ENCODE peak calls at places on chromosome 20, in seven cellular contexts. F, T, Z, R, H, V and W are unnamed samples.
A peak's percentile ranks its signal among the peaks of the same experiment; 100 is the strongest.

GRCh38 chr20:57066126-57066900 is 200.1 kb downstream of the BMP7 start:
- DNase-seq in F (no peak), T (no peak), Z (no peak), R (no peak), H (no peak), V (no peak), W (no peak)

GRCh38 chr20:2301164-2301622 is 5.4 kb downstream of the TGM3 start:
- DNase-seq in F (no peak), T (peak; percentile 0), Z (no peak), R (no peak), H (peak; percentile 25), V (no peak), W (no peak)

GRCh38 chr20:41391587-41392001 is 25.0 kb upstream of the EMILIN3 start:
- DNase-seq in F (no peak), T (no peak), Z (no peak), R (no peak), H (no peak), V (no peak), W (no peak)

GRCh38 chr20:61117725-61118124 is 134.3 kb upstream of the CDH4 start:
- DNase-seq in F (no peak), T (no peak), Z (peak; percentile 43), R (peak; percentile 64), H (no peak), V (no peak), W (no peak)

GRCh38 chr20:24581443-24582170 is 112.2 kb downstream of the SYNDIG1 start:
- DNase-seq in F (no peak), T (no peak), Z (no peak), R (no peak), H (no peak), V (no peak), W (no peak)

GRCh38 chr20:46139908-46140482 is 21.9 kb downstream of the CD40 start:
- DNase-seq in F (no peak), T (no peak), Z (no peak), R (no peak), H (no peak), V (no peak), W (no peak)

GRCh38 chr20:39670987-39671386 is 708.8 kb downstream of the DHX35 start:
- DNase-seq in F (no peak), T (no peak), Z (no peak), R (no peak), H (no peak), V (no peak), W (no peak)

GRCh38 chr20:38805958-38806854 is 709 bp downstream of the PPP1R16B start:
- DNase-seq in F (peak; percentile 27), T (no peak), Z (peak; percentile 51), R (no peak), H (no peak), V (peak; percentile 30), W (peak; percentile 67)

GRCh38 chr20:62942456-62942855 is 4.5 kb downstream of the GID8 start:
- DNase-seq in F (no peak), T (no peak), Z (no peak), R (no peak), H (no peak), V (no peak), W (no peak)

GRCh38 chr20:32622585-32623468 is 37.7 kb upstream of the NOL4L start:
- DNase-seq in F (no peak), T (no peak), Z (no peak), R (no peak), H (no peak), V (no peak), W (no peak)

GRCh38 chr20:23361108-23361650 is 803 bp upstream of the GZF1 start:
- DNase-seq in F (no peak), T (peak; percentile 36), Z (no peak), R (no peak), H (peak; percentile 42), V (no peak), W (no peak)

GRCh38 chr20:33684533-33685327 is 1.5 kb downstream of the E2F1 start:
- DNase-seq in F (no peak), T (no peak), Z (peak; percentile 43), R (no peak), H (no peak), V (no peak), W (no peak)

GRCh38 chr20:61355096-61355495 is 103.0 kb downstream of the CDH4 start:
- DNase-seq in F (no peak), T (no peak), Z (no peak), R (no peak), H (no peak), V (no peak), W (no peak)

GRCh38 chr20:41138527-41139226 is 1.3 kb downstream of the PLCG1 start:
- DNase-seq in F (peak; percentile 56), T (no peak), Z (no peak), R (peak; percentile 37), H (peak; percentile 22), V (peak; percentile 35), W (peak; percentile 80)

GRCh38 chr20:56443654-56444540 is 24.5 kb upstream of the RTF2 start:
- DNase-seq in F (no peak), T (no peak), Z (no peak), R (peak; percentile 26), H (peak; percentile 77), V (no peak), W (no peak)

GRCh38 chr20:45470262-45470931 is 844 bp downstream of the WFDC2 start:
- DNase-seq in F (no peak), T (peak; percentile 12), Z (peak; percentile 81), R (peak; percentile 36), H (peak; percentile 8), V (no peak), W (no peak)

GRCh38 chr20:51227744-51228143 is 204.8 kb upstream of the KCNG1 start:
- DNase-seq in F (no peak), T (no peak), Z (no peak), R (no peak), H (no peak), V (no peak), W (no peak)

GRCh38 chr20:1806456-1806855 is 88.8 kb upstream of the SIRPA start:
- DNase-seq in F (no peak), T (no peak), Z (no peak), R (no peak), H (no peak), V (no peak), W (no peak)

GRCh38 chr20:1844723-1845523 is 50.3 kb upstream of the SIRPA start:
- DNase-seq in F (no peak), T (peak; percentile 39), Z (no peak), R (peak; percentile 51), H (peak; percentile 89), V (no peak), W (no peak)

GRCh38 chr20:23269954-23270353 is 80.6 kb upstream of the NXT1 start:
- DNase-seq in F (no peak), T (no peak), Z (no peak), R (no peak), H (peak; percentile 46), V (no peak), W (no peak)

GRCh38 chr20:7371518-7372158 is 568.6 kb downstream of the HAO1 start:
- DNase-seq in F (no peak), T (no peak), Z (no peak), R (no peak), H (no peak), V (no peak), W (no peak)

GRCh38 chr20:31603822-31604566 is 1.1 kb upstream of the ID1 start:
- DNase-seq in F (peak; percentile 85), T (peak; percentile 95), Z (peak; percentile 100), R (peak; percentile 91), H (peak; percentile 98), V (peak; percentile 56), W (peak; percentile 57)

GRCh38 chr20:3106658-3107463 is 22.3 kb upstream of the AVP start:
- DNase-seq in F (no peak), T (peak; percentile 94), Z (no peak), R (no peak), H (no peak), V (no peak), W (no peak)

GRCh38 chr20:3701061-3701998 is 11.1 kb downstream of the SIGLEC1 start:
- DNase-seq in F (no peak), T (no peak), Z (no peak), R (no peak), H (no peak), V (no peak), W (no peak)

GRCh38 chr20:57004416-57004815 is 262.0 kb downstream of the BMP7 start:
- DNase-seq in F (no peak), T (no peak), Z (no peak), R (no peak), H (no peak), V (no peak), W (no peak)

GRCh38 chr20:48614593-48615274 is 213.1 kb downstream of the PREX1 start:
- DNase-seq in F (no peak), T (no peak), Z (no peak), R (no peak), H (no peak), V (no peak), W (no peak)